ENCODE peak calls at places on chromosomes 4 and X, in six cellular contexts. P, F, X, I, N and G are unnamed samples.

GRCh38 chr4:165331823-165332222 is 4.4 kb downstream of the MSMO1 start:
- DNase-seq in P (peak; percentile 54), F (no peak), X (no peak), I (no peak), N (no peak), G (no peak)

GRCh38 chr4:86359944-86360478 is at the start of gene MAPK10:
- DNase-seq in P (peak; percentile 73), F (peak; percentile 88), X (peak; percentile 85), I (peak; percentile 33), N (peak; percentile 81), G (peak; percentile 21)

GRCh38 chrX:118571829-118572228 is 76.2 kb downstream of the DOCK11 start:
- DNase-seq in P (no peak), F (no peak), X (peak; percentile 74), I (no peak), N (no peak), G (no peak)

GRCh38 chr4:148311493-148311892 is 130.7 kb downstream of the NR3C2 start:
- DNase-seq in P (no peak), F (no peak), X (peak; percentile 1), I (no peak), N (no peak), G (no peak)

GRCh38 chr4:24419147-24420034 is 165.0 kb downstream of the DHX15 start:
- DNase-seq in P (peak; percentile 94), F (peak; percentile 69), X (peak; percentile 73), I (peak; percentile 79), N (peak; percentile 37), G (peak; percentile 77)

GRCh38 chrX:97844943-97845342 is 961.2 kb downstream of the RPA4 start:
- DNase-seq in P (no peak), F (no peak), X (no peak), I (no peak), N (no peak), G (no peak)

GRCh38 chrX:68710870-68711576 is 63.6 kb downstream of the STARD8 start:
- DNase-seq in P (peak; percentile 87), F (peak; percentile 53), X (peak; percentile 54), I (no peak), N (no peak), G (peak; percentile 59)

GRCh38 chrX:57607295-57608187 is 15.7 kb downstream of the ZXDB start:
- DNase-seq in P (peak; percentile 68), F (no peak), X (no peak), I (no peak), N (no peak), G (no peak)

GRCh38 chrX:72271091-72271490 is 6.0 kb downstream of the RPS4X start:
- DNase-seq in P (no peak), F (no peak), X (no peak), I (no peak), N (no peak), G (no peak)

GRCh38 chr4:11469900-11470708 is 41.4 kb upstream of the HS3ST1 start:
- DNase-seq in P (peak; percentile 46), F (no peak), X (no peak), I (no peak), N (no peak), G (peak; percentile 69)

GRCh38 chr4:154602404-154603020 is 9.9 kb downstream of the FGG start:
- DNase-seq in P (no peak), F (no peak), X (peak; percentile 19), I (no peak), N (no peak), G (peak; percentile 87)

GRCh38 chr4:32661229-32661628 is 1941.1 kb downstream of the PCDH7 start:
- DNase-seq in P (no peak), F (no peak), X (no peak), I (no peak), N (no peak), G (no peak)

GRCh38 chrX:129760155-129760554 is 19.6 kb upstream of the SASH3 start:
- DNase-seq in P (no peak), F (no peak), X (no peak), I (no peak), N (no peak), G (no peak)

GRCh38 chr4:153068751-153069150 is 132.6 kb downstream of the FHDC1 start:
- DNase-seq in P (no peak), F (no peak), X (no peak), I (no peak), N (no peak), G (no peak)

GRCh38 chr4:74376888-74377483 is 12.0 kb downstream of the EREG start:
- DNase-seq in P (no peak), F (peak; percentile 77), X (peak; percentile 85), I (no peak), N (no peak), G (peak; percentile 75)

GRCh38 chr4:83558059-83558648 is 22.2 kb downstream of the GPAT3 start:
- DNase-seq in P (no peak), F (no peak), X (no peak), I (no peak), N (no peak), G (no peak)

GRCh38 chr4:47786958-47787370 is 50.9 kb downstream of the CORIN start:
- DNase-seq in P (no peak), F (no peak), X (no peak), I (no peak), N (no peak), G (no peak)

GRCh38 chr4:159169903-159170302 is 67.0 kb downstream of the RAPGEF2 start:
- DNase-seq in P (no peak), F (no peak), X (no peak), I (no peak), N (no peak), G (no peak)

GRCh38 chrX:13064599-13065143 is 20.3 kb upstream of the FAM9C start:
- DNase-seq in P (no peak), F (peak; percentile 46), X (peak; percentile 94), I (no peak), N (no peak), G (no peak)

GRCh38 chr4:38150766-38151165 is 190.6 kb downstream of the PTTG2 start:
- DNase-seq in P (no peak), F (peak; percentile 93), X (peak; percentile 95), I (no peak), N (no peak), G (no peak)

GRCh38 chr4:122739174-122739573 is 6.7 kb downstream of the BBS12 start:
- DNase-seq in P (no peak), F (peak; percentile 88), X (peak; percentile 90), I (no peak), N (peak; percentile 53), G (peak; percentile 53)

GRCh38 chr4:56530269-56531148 is 24.9 kb downstream of the ARL9 start:
- DNase-seq in P (peak; percentile 97), F (peak; percentile 64), X (peak; percentile 77), I (peak; percentile 88), N (peak; percentile 27), G (peak; percentile 75)

GRCh38 chr4:56531823-56532222 is 26.2 kb downstream of the ARL9 start:
- DNase-seq in P (no peak), F (no peak), X (peak; percentile 16), I (no peak), N (no peak), G (no peak)

GRCh38 chr4:56532239-56532638 is 26.6 kb downstream of the ARL9 start:
- DNase-seq in P (no peak), F (no peak), X (no peak), I (no peak), N (no peak), G (no peak)

GRCh38 chr4:56535915-56536314 is 30.3 kb downstream of the ARL9 start:
- DNase-seq in P (peak; percentile 59), F (no peak), X (no peak), I (no peak), N (no peak), G (no peak)

DNA sequence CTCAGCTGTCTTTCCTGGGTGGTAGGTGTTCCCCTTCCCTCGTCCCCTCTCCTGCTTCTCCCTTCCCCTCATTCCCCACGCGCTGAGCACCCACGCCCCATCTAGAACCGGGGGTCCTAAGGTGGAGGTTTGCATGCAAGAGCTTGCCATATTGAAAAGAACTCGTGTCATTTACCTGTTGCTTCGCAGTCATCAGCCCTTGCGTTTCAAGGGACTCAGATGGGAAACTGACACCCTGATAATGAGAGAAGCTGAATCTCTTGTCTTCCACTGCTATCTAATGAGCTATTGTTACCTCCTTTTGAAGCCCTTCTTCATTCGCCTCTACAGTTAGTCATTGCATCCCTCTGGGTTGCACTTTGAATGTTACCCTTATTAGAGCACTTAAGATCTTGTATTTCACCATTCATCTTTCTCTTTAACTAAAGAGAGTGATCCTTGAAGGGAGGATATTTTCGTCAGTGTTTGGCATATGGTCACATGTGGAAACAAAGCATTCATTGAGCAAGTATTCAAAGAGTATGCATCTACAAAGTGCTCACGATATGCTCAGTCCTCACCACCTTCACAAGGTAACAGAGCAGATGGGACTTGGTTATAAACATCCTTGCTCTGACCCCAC is 25.7 kb downstream of the ARL9 start:
- DNase-seq in P (no peak), F (no peak), X (no peak), I (no peak), N (no peak), G (no peak)
- H3K4me3 ChIP-seq in P (peak overlapping the region; percentile 83), F (peak overlapping the region; percentile 59), X (peak overlapping the region; percentile 61), I (peak overlapping the region; percentile 42), N (peak overlapping the region; percentile 67), G (peak overlapping the region; percentile 73)

GRCh38 chrX:24245201-24245600 is 68.7 kb downstream of the SUPT20HL2 start:
- DNase-seq in P (peak; percentile 59), F (peak; percentile 70), X (peak; percentile 71), I (no peak), N (no peak), G (peak; percentile 79)

GRCh38 chrX:24242649-24243556 is 71.0 kb downstream of the SUPT20HL2 start:
- DNase-seq in P (peak; percentile 56), F (peak; percentile 63), X (peak; percentile 96), I (peak; percentile 18), N (peak; percentile 29), G (no peak)

GRCh38 chrX:24243692-24244091 is 70.2 kb downstream of the SUPT20HL2 start:
- DNase-seq in P (no peak), F (peak; percentile 9), X (peak; percentile 69), I (no peak), N (no peak), G (no peak)

GRCh38 chrX:24241822-24242648 is 71.8 kb downstream of the SUPT20HL2 start:
- DNase-seq in P (peak; percentile 52), F (peak; percentile 39), X (peak; percentile 63), I (no peak), N (no peak), G (peak; percentile 25)
- TF ChIP-seq CTCF in P (peak; percentile 70), F (peak; percentile 49), X (peak; percentile 43), I (peak; percentile 50), N (peak; percentile 38), G (peak; percentile 21)

GRCh38 chr4:54093609-54094240 is 6.2 kb upstream of the GSX2 start:
- DNase-seq in P (peak; percentile 78), F (no peak), X (no peak), I (no peak), N (no peak), G (no peak)

GRCh38 chr4:54090804-54091623 is 8.9 kb upstream of the GSX2 start:
- DNase-seq in P (peak; percentile 62), F (peak; percentile 33), X (peak; percentile 29), I (peak; percentile 46), N (no peak), G (peak; percentile 60)

GRCh38 chr4:54092800-54093608 is 7.0 kb upstream of the GSX2 start:
- DNase-seq in P (peak; percentile 67), F (no peak), X (no peak), I (no peak), N (no peak), G (no peak)

GRCh38 chr4:54091637-54092404 is 8.1 kb upstream of the GSX2 start:
- DNase-seq in P (peak; percentile 64), F (peak; percentile 70), X (peak; percentile 65), I (peak; percentile 83), N (no peak), G (peak; percentile 67)

GRCh38 chr4:54092405-54092759 is 7.6 kb upstream of the GSX2 start:
- DNase-seq in P (no peak), F (no peak), X (no peak), I (no peak), N (no peak), G (no peak)
- H3K4me3 ChIP-seq in P (peak overlapping the region; percentile 87), F (peak overlapping the region; percentile 49), X (peak overlapping the region; percentile 68), I (peak overlapping the region; percentile 37), N (peak overlapping the region; percentile 75), G (peak overlapping the region; percentile 65)

GRCh38 chr4:107930821-107931774 is at the start of gene CYP2U1:
- DNase-seq in P (peak; percentile 96), F (peak; percentile 67), X (peak; percentile 63), I (peak; percentile 92), N (peak; percentile 16), G (peak; percentile 72)
- TF ChIP-seq CTCF in P (peak; percentile 41), F (peak; percentile 8), X (no peak), I (no peak), N (no peak), G (no peak)